ENCODE peak calls at places on chromosome 12, in ten cellular contexts. X is AG04450, K is skeletal muscle cell, Q is adrenal gland, I is AG09309, W is fibroblast of lung, D is foreskin fibroblast, Z is Panc1, C is retinal pigment epithelial cell, M is heart left ventricle. B is an unnamed sample.

GRCh38 chr12:104281636-104282035 is 21.9 kb upstream of the EID3 start:
- DNase-seq in X (no peak), K (no peak), Q (no peak), I (no peak), W (no peak), D (no peak), Z (no peak), C (no peak), M (no peak), B (no peak)

GRCh38 chr12:88242161-88242925 is 100.2 kb downstream of the TMTC3 start:
- DNase-seq in X (peak), K (peak), Q (peak), I (peak), W (peak), D (peak), Z (peak), C (peak), M (no peak), B (peak)

GRCh38 chr12:4900327-4900726 is 9.4 kb upstream of the KCNA1 start:
- DNase-seq in X (no peak), K (peak), Q (no peak), I (peak), W (peak), D (no peak), Z (no peak), C (no peak), M (no peak), B (no peak)

GRCh38 chr12:62891805-62892549 is 43.0 kb downstream of the PPM1H start:
- DNase-seq in X (no peak), K (no peak), Q (no peak), I (no peak), W (no peak), D (no peak), Z (no peak), C (no peak), M (no peak), B (no peak)

GRCh38 chr12:43306066-43306465 is 245.9 kb downstream of the ADAMTS20 start:
- DNase-seq in X (peak), K (peak), Q (no peak), I (peak), W (peak), D (peak), Z (no peak), C (no peak), M (no peak), B (no peak)

GRCh38 chr12:753401-754237 is 1.2 kb downstream of the WNK1 start:
- DNase-seq in X (no peak), K (no peak), Q (peak), I (no peak), W (peak), D (no peak), Z (no peak), C (no peak), M (peak), B (no peak)

GRCh38 chr12:130617219-130617618 is 98.9 kb downstream of the RIMBP2 start:
- DNase-seq in X (no peak), K (no peak), Q (no peak), I (no peak), W (no peak), D (no peak), Z (no peak), C (no peak), M (no peak), B (no peak)

GRCh38 chr12:19142499-19142898 is 13.0 kb downstream of the PLEKHA5 start:
- DNase-seq in X (no peak), K (no peak), Q (no peak), I (no peak), W (no peak), D (no peak), Z (no peak), C (no peak), M (no peak), B (no peak)

GRCh38 chr12:118742426-118742825 is 238.9 kb upstream of the SRRM4 start:
- DNase-seq in X (no peak), K (no peak), Q (no peak), I (no peak), W (no peak), D (no peak), Z (no peak), C (no peak), M (no peak), B (no peak)

GRCh38 chr12:92550234-92550633 is 152.6 kb upstream of the PLEKHG7 start:
- DNase-seq in X (no peak), K (no peak), Q (no peak), I (no peak), W (no peak), D (no peak), Z (no peak), C (no peak), M (no peak), B (no peak)

GRCh38 chr12:62210422-62210821 is 49.8 kb upstream of the USP15 start:
- DNase-seq in X (no peak), K (no peak), Q (peak), I (peak), W (peak), D (peak), Z (peak), C (no peak), M (no peak), B (peak)

GRCh38 chr12:62581288-62582064 is 114.8 kb downstream of the MON2 start:
- DNase-seq in X (peak), K (peak), Q (no peak), I (no peak), W (peak), D (peak), Z (no peak), C (no peak), M (peak), B (peak)

GRCh38 chr12:115485967-115486366 is 791.5 kb downstream of the MED13L start:
- DNase-seq in X (no peak), K (no peak), Q (no peak), I (no peak), W (no peak), D (no peak), Z (no peak), C (no peak), M (no peak), B (no peak)

GRCh38 chr12:65788912-65789311 is 35.4 kb upstream of the HMGA2 start:
- DNase-seq in X (no peak), K (no peak), Q (no peak), I (no peak), W (no peak), D (no peak), Z (no peak), C (no peak), M (no peak), B (no peak)

GRCh38 chr12:21697829-21698630 is 40.4 kb upstream of the LDHB start:
- DNase-seq in X (peak), K (no peak), Q (no peak), I (no peak), W (peak), D (peak), Z (no peak), C (no peak), M (no peak), B (peak)

GRCh38 chr12:111149299-111149698 is 219.6 kb downstream of the PHETA1 start:
- DNase-seq in X (no peak), K (no peak), Q (no peak), I (no peak), W (no peak), D (no peak), Z (no peak), C (no peak), M (no peak), B (no peak)

GRCh38 chr12:4387607-4388006 is 8.1 kb upstream of the FGF23 start:
- DNase-seq in X (no peak), K (no peak), Q (no peak), I (no peak), W (no peak), D (no peak), Z (no peak), C (no peak), M (no peak), B (no peak)

GRCh38 chr12:5148880-5149279 is 105.2 kb downstream of the KCNA5 start:
- DNase-seq in X (no peak), K (no peak), Q (no peak), I (no peak), W (no peak), D (no peak), Z (no peak), C (no peak), M (no peak), B (no peak)

GRCh38 chr12:29414368-29414767 is 33.4 kb upstream of the ERGIC2 start:
- DNase-seq in X (no peak), K (no peak), Q (no peak), I (no peak), W (peak), D (no peak), Z (no peak), C (no peak), M (no peak), B (no peak)

GRCh38 chr12:77220586-77220985 is 155.2 kb upstream of the E2F7 start:
- DNase-seq in X (no peak), K (no peak), Q (no peak), I (no peak), W (peak), D (no peak), Z (no peak), C (no peak), M (no peak), B (no peak)

GRCh38 chr12:49296034-49296835 is 1.3 kb downstream of the PRPH start:
- DNase-seq in X (no peak), K (no peak), Q (peak), I (no peak), W (no peak), D (no peak), Z (no peak), C (no peak), M (no peak), B (no peak)

GRCh38 chr12:100504820-100505219 is 31.2 kb downstream of the NR1H4 start:
- DNase-seq in X (no peak), K (no peak), Q (peak), I (no peak), W (no peak), D (no peak), Z (no peak), C (no peak), M (no peak), B (no peak)

GRCh38 chr12:100199347-100200136 is 1.1 kb upstream of the ACTR6 start:
- DNase-seq in X (no peak), K (no peak), Q (peak), I (no peak), W (no peak), D (peak), Z (no peak), C (no peak), M (peak), B (no peak)

GRCh38 chr12:76250256-76250655 is 98.0 kb downstream of the BBS10 start:
- DNase-seq in X (no peak), K (no peak), Q (no peak), I (no peak), W (no peak), D (no peak), Z (no peak), C (no peak), M (no peak), B (no peak)

GRCh38 chr12:131159660-131160059 is 206.0 kb downstream of the ADGRD1 start:
- DNase-seq in X (no peak), K (no peak), Q (no peak), I (no peak), W (no peak), D (no peak), Z (no peak), C (no peak), M (no peak), B (no peak)

GRCh38 chr12:78249578-78249977 is 418.9 kb downstream of the NAV3 start:
- DNase-seq in X (no peak), K (no peak), Q (no peak), I (no peak), W (no peak), D (no peak), Z (no peak), C (no peak), M (no peak), B (no peak)

GRCh38 chr12:88419794-88420193 is 160.5 kb downstream of the KITLG start:
- DNase-seq in X (no peak), K (no peak), Q (no peak), I (no peak), W (no peak), D (peak), Z (no peak), C (no peak), M (no peak), B (no peak)

GRCh38 chr12:100234166-100234565 is 32.7 kb downstream of the DEPDC4 start:
- DNase-seq in X (peak), K (no peak), Q (peak), I (peak), W (peak), D (peak), Z (no peak), C (no peak), M (peak), B (peak)

GRCh38 chr12:47236109-47236714 is 156.5 kb upstream of the AMIGO2 start:
- DNase-seq in X (peak), K (peak), Q (peak), I (no peak), W (peak), D (peak), Z (no peak), C (no peak), M (no peak), B (peak)

GRCh38 chr12:28082101-28082500 is 108.2 kb upstream of the CCDC91 start:
- DNase-seq in X (no peak), K (peak), Q (no peak), I (no peak), W (no peak), D (no peak), Z (no peak), C (no peak), M (no peak), B (no peak)

GRCh38 chr12:31745242-31745641 is 16.4 kb upstream of the AMN1 start:
- DNase-seq in X (no peak), K (no peak), Q (no peak), I (no peak), W (no peak), D (no peak), Z (no peak), C (no peak), M (no peak), B (no peak)

GRCh38 chr12:91887957-91888356 is 257.7 kb downstream of the BTG1 start:
- DNase-seq in X (no peak), K (no peak), Q (no peak), I (no peak), W (no peak), D (no peak), Z (no peak), C (no peak), M (no peak), B (no peak)

GRCh38 chr12:21827135-21827534 is 52.6 kb upstream of the KCNJ8 start:
- DNase-seq in X (no peak), K (no peak), Q (no peak), I (no peak), W (no peak), D (no peak), Z (no peak), C (no peak), M (no peak), B (no peak)

GRCh38 chr12:85627584-85627983 is 208.6 kb downstream of the RASSF9 start:
- DNase-seq in X (peak), K (peak), Q (no peak), I (peak), W (peak), D (no peak), Z (no peak), C (no peak), M (no peak), B (peak)

GRCh38 chr12:90129369-90130030 is 420.9 kb upstream of the ATP2B1 start:
- DNase-seq in X (no peak), K (no peak), Q (no peak), I (no peak), W (no peak), D (no peak), Z (no peak), C (no peak), M (no peak), B (no peak)

GRCh38 chr12:112131686-112132085 is 6.3 kb downstream of the TRAFD1 start:
- DNase-seq in X (no peak), K (no peak), Q (no peak), I (no peak), W (no peak), D (no peak), Z (no peak), C (no peak), M (no peak), B (no peak)

GRCh38 chr12:51891843-51892242 is 3.9 kb downstream of the ANKRD33 start:
- DNase-seq in X (no peak), K (no peak), Q (no peak), I (no peak), W (peak), D (no peak), Z (no peak), C (no peak), M (no peak), B (no peak)

GRCh38 chr12:96199465-96199864 is 5.3 kb downstream of the ELK3 start:
- DNase-seq in X (no peak), K (no peak), Q (no peak), I (no peak), W (no peak), D (no peak), Z (no peak), C (no peak), M (no peak), B (no peak)

GRCh38 chr12:96197503-96198272 is 3.5 kb downstream of the ELK3 start:
- DNase-seq in X (peak), K (peak), Q (no peak), I (peak), W (peak), D (peak), Z (no peak), C (peak), M (no peak), B (peak)

GRCh38 chr12:96201272-96202227 is 7.4 kb downstream of the ELK3 start:
- DNase-seq in X (no peak), K (no peak), Q (peak), I (no peak), W (no peak), D (no peak), Z (no peak), C (no peak), M (no peak), B (no peak)

GRCh38 chr12:96196781-96197180 is 2.6 kb downstream of the ELK3 start:
- DNase-seq in X (no peak), K (peak), Q (no peak), I (no peak), W (peak), D (peak), Z (no peak), C (no peak), M (no peak), B (no peak)

DNA sequence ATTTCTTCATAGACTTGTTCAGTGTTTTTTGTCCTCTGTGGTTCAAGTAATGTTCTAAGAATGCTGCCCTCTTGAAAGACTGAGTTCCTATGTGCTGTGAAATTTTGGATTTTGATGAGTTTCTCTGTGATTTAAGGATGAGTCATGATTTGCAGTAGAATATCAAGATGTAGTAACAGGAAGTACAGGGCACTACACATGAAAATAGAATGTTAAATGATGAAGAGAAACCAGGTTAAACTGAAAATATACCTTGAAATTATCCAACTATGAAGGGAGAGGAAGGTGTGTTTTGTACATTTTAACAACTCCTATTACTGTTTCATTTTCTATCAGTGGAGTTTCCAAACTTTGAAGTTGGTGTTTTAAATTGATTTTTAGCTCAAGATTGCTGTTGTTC is 4.8 kb downstream of the ELK3 start:
- DNase-seq in X (peak), K (peak), Q (no peak), I (peak), W (peak), D (peak), Z (no peak), C (no peak), M (no peak), B (peak)
- H3K4me3 ChIP-seq in X (no peak), K (peak), Q (no peak), I (no peak), W (no peak), D (no peak), Z (no peak), C (no peak), M (peak), B (no peak)

GRCh38 chr12:7091660-7092228 is 501 bp downstream of the C1R start:
- DNase-seq in X (no peak), K (no peak), Q (peak), I (no peak), W (no peak), D (no peak), Z (no peak), C (no peak), M (peak), B (no peak)

GRCh38 chr12:7092229-7092985 is at the start of gene C1R:
- DNase-seq in X (peak), K (peak), Q (peak), I (peak), W (peak), D (peak), Z (peak), C (no peak), M (peak), B (peak)

GRCh38 chr12:7091171-7091570 is 1.1 kb downstream of the C1R start:
- DNase-seq in X (no peak), K (no peak), Q (no peak), I (no peak), W (no peak), D (no peak), Z (no peak), C (no peak), M (no peak), B (no peak)

GRCh38 chr12:7090222-7090998 is 1.8 kb downstream of the C1R start:
- DNase-seq in X (no peak), K (no peak), Q (no peak), I (no peak), W (no peak), D (no peak), Z (no peak), C (no peak), M (no peak), B (no peak)

GRCh38 chr12:7089196-7089871 is 2.9 kb downstream of the C1R start:
- DNase-seq in X (no peak), K (no peak), Q (no peak), I (no peak), W (no peak), D (no peak), Z (no peak), C (no peak), M (no peak), B (no peak)
- H3K4me3 ChIP-seq in X (no peak), K (no peak), Q (no peak), I (no peak), W (no peak), D (no peak), Z (no peak), C (no peak), M (no peak), B (no peak)

GRCh38 chr12:93778306-93778705 is 101.1 kb downstream of the CRADD start:
- DNase-seq in X (peak), K (peak), Q (peak), I (peak), W (peak), D (peak), Z (no peak), C (no peak), M (peak), B (no peak)
- H3K4me3 ChIP-seq in X (no peak), K (no peak), Q (no peak), I (no peak), W (no peak), D (no peak), Z (no peak), C (no peak), M (peak), B (no peak)

GRCh38 chr12:124441443-124442190 is 125.8 kb downstream of the NCOR2 start:
- DNase-seq in X (peak), K (peak), Q (no peak), I (peak), W (peak), D (peak), Z (no peak), C (peak), M (no peak), B (no peak)
- H3K4me3 ChIP-seq in X (no peak), K (no peak), Q (no peak), I (peak), W (no peak), D (no peak), Z (no peak), C (no peak), M (no peak), B (no peak)

DNA sequence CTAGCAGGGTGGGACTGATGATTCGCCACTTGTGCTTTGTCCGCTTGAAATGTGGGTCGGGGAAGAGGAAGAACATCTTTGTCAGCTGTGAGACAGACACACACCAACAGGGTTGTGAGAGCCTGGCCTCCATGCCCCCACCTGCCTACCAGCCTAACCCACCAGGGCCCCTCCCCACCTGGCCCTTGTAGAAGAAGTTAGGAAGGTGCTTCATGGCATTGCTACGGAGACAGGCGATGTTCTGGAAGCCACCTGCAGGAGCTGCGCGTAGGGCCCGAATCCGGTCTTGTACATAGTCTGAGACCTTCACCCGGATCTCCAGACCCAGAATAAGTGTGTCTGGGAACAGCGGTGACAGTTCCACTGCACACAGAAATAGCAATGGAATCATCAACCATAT is 2.3 kb downstream of the METTL1 start:
- DNase-seq in X (no peak), K (no peak), Q (no peak), I (no peak), W (no peak), D (no peak), Z (no peak), C (no peak), M (no peak), B (no peak)
- H3K4me3 ChIP-seq in X (no peak), K (no peak), Q (no peak), I (no peak), W (no peak), D (no peak), Z (no peak), C (no peak), M (no peak), B (no peak)

GRCh38 chr12:117098071-117098360 is 1.2 kb downstream of the TESC start:
- DNase-seq in X (no peak), K (no peak), Q (no peak), I (no peak), W (no peak), D (no peak), Z (no peak), C (no peak), M (no peak), B (no peak)
- H3K4me3 ChIP-seq in X (no peak), K (no peak), Q (peak), I (no peak), W (no peak), D (no peak), Z (no peak), C (no peak), M (peak), B (no peak)

GRCh38 chr12:132620893-132621656 is 2.5 kb downstream of the P2RX2 start:
- DNase-seq in X (no peak), K (no peak), Q (no peak), I (no peak), W (no peak), D (no peak), Z (no peak), C (no peak), M (no peak), B (no peak)
- H3K4me3 ChIP-seq in X (no peak), K (no peak), Q (no peak), I (no peak), W (no peak), D (no peak), Z (no peak), C (no peak), M (no peak), B (no peak)

B was measured in HFF-Myc.